ENCODE peak calls at places on chromosome 22, in seven cellular contexts. T, F, R, S, Z, M and O are unnamed samples.

GRCh38 chr22:37105154-37105553 is 4.4 kb downstream of the TMPRSS6 start:
- DNase-seq in T (no peak), F (no peak), R (no peak), S (no peak), Z (no peak), M (no peak), O (no peak)

GRCh38 chr22:50197856-50198623 is 2.8 kb upstream of the SELENOO start:
- DNase-seq in T (no peak), F (no peak), R (no peak), S (no peak), Z (no peak), M (no peak), O (no peak)

GRCh38 chr22:38607680-38608079 is 37.7 kb upstream of the DMC1 start:
- DNase-seq in T (no peak), F (no peak), R (no peak), S (no peak), Z (no peak), M (no peak), O (no peak)

GRCh38 chr22:19115628-19116027 is 6.6 kb downstream of the DGCR2 start:
- DNase-seq in T (no peak), F (no peak), R (no peak), S (no peak), Z (no peak), M (no peak), O (no peak)

GRCh38 chr22:23781533-23781932 is 5.2 kb upstream of the SMARCB1 start:
- DNase-seq in T (no peak), F (no peak), R (no peak), S (peak), Z (no peak), M (no peak), O (no peak)

GRCh38 chr22:42425337-42425988 is 6.7 kb downstream of the NFAM1 start:
- DNase-seq in T (no peak), F (no peak), R (peak), S (no peak), Z (no peak), M (no peak), O (no peak)

GRCh38 chr22:45537734-45538181 is 35.1 kb downstream of the FBLN1 start:
- DNase-seq in T (no peak), F (peak), R (no peak), S (no peak), Z (peak), M (no peak), O (no peak)

GRCh38 chr22:29359469-29359868 is 28.9 kb downstream of the AP1B1 start:
- DNase-seq in T (no peak), F (no peak), R (peak), S (peak), Z (peak), M (no peak), O (no peak)